ENCODE peak calls at places on chromosomes 1 and 21, in seven cellular contexts. X is mucosa of descending colon; U is ELR; O is nephron progenitor cell; B is stimulated activated CD8-positive, alpha-beta memory T cell treated with anti-CD3 and anti-CD28 coated beads, Interleukin-2, amount 100 ng/mL, for 48 hours; R is cerebellum; D is A549. P is an unnamed sample.

GRCh38 chr1:3697810-3698209 is 45.5 kb downstream of the TP73 start:
- DNase-seq in O (no peak), X (peak; percentile 50), R (no peak), B (no peak), D (no peak), U (no peak), P (no peak)

GRCh38 chr1:246280551-246280950 is 226.5 kb downstream of the SMYD3 start:
- DNase-seq in O (no peak), B (no peak), R (no peak), D (peak; percentile 40), U (peak; percentile 36), X (peak; percentile 38), P (peak; percentile 4)

GRCh38 chr1:224509881-224510280 is 75.3 kb upstream of the WDR26 start:
- DNase-seq in D (no peak), U (no peak), B (no peak), R (no peak), X (no peak), O (no peak), P (no peak)

GRCh38 chr21:44907966-44908364 is 12.7 kb downstream of the ITGB2 start:
- DNase-seq in B (no peak), R (no peak), X (no peak), U (no peak), D (no peak), O (no peak), P (no peak)

GRCh38 chr21:45334591-45335081 is 46.9 kb upstream of the POFUT2 start:
- DNase-seq in U (no peak), R (no peak), B (no peak), O (no peak), D (no peak), X (no peak), P (no peak)

GRCh38 chr1:161219078-161219892 is 4.1 kb downstream of the APOA2 start:
- DNase-seq in B (no peak), O (no peak), X (no peak), D (no peak), R (no peak), U (no peak), P (no peak)

GRCh38 chr1:1026599-1027413 is 6.9 kb downstream of the AGRN start:
- DNase-seq in D (no peak), B (no peak), R (no peak), O (no peak), X (no peak), U (no peak), P (no peak)

GRCh38 chr1:14915356-14916054 is 238.0 kb upstream of the TMEM51 start:
- DNase-seq in U (peak; percentile 46), X (peak; percentile 72), B (no peak), D (peak; percentile 37), O (peak; percentile 79), R (peak; percentile 68), P (peak; percentile 76)

GRCh38 chr1:96365596-96365995 is 356.0 kb upstream of the PTBP2 start:
- DNase-seq in R (no peak), O (no peak), D (no peak), X (no peak), B (no peak), U (peak; percentile 38), P (no peak)

GRCh38 chr1:154141240-154141639 is 13.6 kb downstream of the NUP210L start:
- DNase-seq in B (no peak), U (no peak), O (no peak), X (no peak), R (no peak), D (no peak), P (no peak)

GRCh38 chr1:109391626-109392025 is 6.1 kb downstream of the SORT1 start:
- DNase-seq in B (no peak), D (no peak), U (no peak), R (no peak), X (no peak), O (no peak), P (no peak)

GRCh38 chr1:196400478-196401453 is 207.5 kb downstream of the KCNT2 start:
- DNase-seq in X (peak; percentile 17), D (no peak), U (peak; percentile 32), O (no peak), B (no peak), R (no peak), P (peak; percentile 64)

GRCh38 chr1:218426343-218426657 is 81.2 kb downstream of the TGFB2 start:
- DNase-seq in D (peak; percentile 79), X (no peak), R (no peak), U (peak; percentile 47), B (no peak), O (no peak), P (peak; percentile 96)

GRCh38 chr1:205072286-205072685 is 12.0 kb downstream of the TMEM81 start:
- DNase-seq in O (no peak), U (no peak), B (no peak), D (no peak), R (no peak), X (no peak), P (no peak)

GRCh38 chr1:110485725-110486124 is 33.2 kb downstream of the KCNA10 start:
- DNase-seq in U (no peak), D (no peak), R (no peak), X (no peak), O (no peak), B (no peak), P (no peak)